ENCODE peak calls at places on chromosomes 4 and X, in ten cellular contexts. F is left lung; P is left ventricle myocardium inferior; Q is stomach; T is breast epithelium; L is psoas muscle; K is HepG2; C is neural progenitor cell; W is hepatocyte; A is CD8-positive, alpha-beta T cell. D is an unnamed sample. For H3K4me1, the result is how much of the 10 kb centered on the place peaks cover.

GRCh38 chr4:172553216-172553615 is 615.4 kb upstream of the GALNT7 start:
- DNase-seq in F (no peak), W (no peak), P (no peak), L (no peak), Q (no peak), K (no peak), C (no peak), T (no peak), A (no peak), D (no peak)

GRCh38 chrX:71637848-71638247 is 19.5 kb upstream of the CXCR3 start:
- DNase-seq in W (no peak), P (no peak), T (no peak), A (no peak), C (no peak), L (no peak), Q (no peak), K (no peak), F (no peak), D (no peak)

GRCh38 chr4:120886183-120886582 is 36.3 kb downstream of the PRDM5 start:
- DNase-seq in Q (no peak), K (no peak), T (no peak), L (no peak), W (no peak), F (no peak), P (no peak), A (no peak), C (no peak), D (no peak)

GRCh38 chrX:1455948-1456280 is 3.2 kb upstream of the ASMTL start:
- DNase-seq in T (no peak), P (no peak), A (peak), F (no peak), W (no peak), K (no peak), C (no peak), Q (peak), L (no peak), D (no peak)

GRCh38 chr4:110510955-110511544 is 35.1 kb downstream of the ENPEP start:
- DNase-seq in F (no peak), P (no peak), K (peak), Q (no peak), W (peak), L (no peak), T (no peak), C (peak), A (no peak), D (no peak)

GRCh38 chrX:68163446-68163845 is 269.8 kb downstream of the OPHN1 start:
- DNase-seq in K (no peak), L (no peak), C (no peak), Q (no peak), F (no peak), P (no peak), T (no peak), W (no peak), A (no peak), D (no peak)

GRCh38 chr4:105569014-105569850 is 16.8 kb downstream of the ARHGEF38 start:
- DNase-seq in T (no peak), W (no peak), Q (no peak), K (no peak), L (no peak), A (no peak), F (no peak), C (no peak), P (no peak), D (no peak)

GRCh38 chr4:127748957-127749356 is 18.8 kb downstream of the SLC25A31 start:
- DNase-seq in P (no peak), K (no peak), A (no peak), T (no peak), F (no peak), Q (no peak), W (no peak), L (no peak), C (no peak), D (no peak)

GRCh38 chr4:147482281-147482680 is 1.4 kb downstream of the EDNRA start:
- DNase-seq in W (no peak), Q (no peak), T (no peak), C (no peak), P (no peak), L (no peak), K (no peak), A (no peak), F (no peak), D (no peak)

GRCh38 chrX:46913710-46914109 is 1.5 kb downstream of the JADE3 start:
- DNase-seq in L (no peak), Q (peak), A (no peak), W (peak), C (peak), K (peak), P (no peak), F (no peak), T (peak), D (peak)

GRCh38 chr4:48913346-48913745 is 6.8 kb upstream of the OCIAD2 start:
- DNase-seq in C (no peak), W (no peak), P (no peak), F (no peak), T (no peak), K (no peak), L (no peak), Q (no peak), A (no peak), D (no peak)

GRCh38 chrX:16239211-16239610 is 71.9 kb downstream of the MAGEB17 start:
- DNase-seq in P (no peak), T (no peak), A (no peak), C (no peak), Q (no peak), L (no peak), K (no peak), W (peak), F (no peak), D (no peak)

GRCh38 chr4:86092684-86093083 is 267.2 kb downstream of the MAPK10 start:
- DNase-seq in K (no peak), C (no peak), T (no peak), F (no peak), Q (no peak), P (no peak), A (no peak), L (no peak), W (no peak), D (no peak)

GRCh38 chrX:132077912-132078311 is 49.9 kb downstream of the FRMD7 start:
- DNase-seq in C (no peak), T (no peak), P (no peak), Q (no peak), W (no peak), L (no peak), A (no peak), F (no peak), K (peak), D (no peak)

GRCh38 chr4:113979973-113980615 is 647 bp upstream of the ARSJ start:
- DNase-seq in P (no peak), L (no peak), K (no peak), W (no peak), C (no peak), Q (no peak), F (no peak), A (no peak), T (no peak), D (no peak)

GRCh38 chr4:121669163-121669550 is 27.6 kb downstream of the ANXA5 start:
- DNase-seq in L (no peak), T (no peak), W (no peak), P (no peak), A (no peak), Q (no peak), K (no peak), F (no peak), C (no peak), D (no peak)

GRCh38 chr4:180557348-180557747 is 1685.9 kb upstream of the TENM3 start:
- DNase-seq in Q (no peak), A (no peak), C (no peak), F (no peak), K (no peak), W (no peak), T (no peak), L (no peak), P (no peak), D (no peak)

GRCh38 chr4:134327274-134328122 is 125.9 kb upstream of the PABPC4L start:
- DNase-seq in P (no peak), A (no peak), K (no peak), Q (no peak), C (no peak), T (no peak), F (no peak), L (no peak), W (no peak), D (no peak)

GRCh38 chrX:1807301-1807731 is 192.5 kb downstream of the ASMT start:
- DNase-seq in L (no peak), A (no peak), K (no peak), Q (no peak), F (no peak), T (no peak), P (no peak), C (peak), W (no peak), D (no peak)

GRCh38 chr4:6898763-6899162 is 10.9 kb upstream of the TBC1D14 start:
- DNase-seq in A (no peak), C (no peak), F (no peak), P (no peak), Q (peak), K (no peak), L (no peak), W (no peak), T (no peak), D (no peak)

GRCh38 chr4:139988863-139989765 is 164.9 kb downstream of the MAML3 start:
- DNase-seq in K (peak), L (peak), W (peak), A (no peak), C (peak), Q (peak), F (peak), T (peak), P (no peak), D (no peak)

GRCh38 chrX:154761977-154762528 is 611 bp upstream of the DKC1 start:
- DNase-seq in T (no peak), L (no peak), W (no peak), K (no peak), C (no peak), P (no peak), F (no peak), A (no peak), Q (no peak), D (no peak)

GRCh38 chr4:27129871-27130277 is 269.2 kb downstream of the STIM2 start:
- DNase-seq in W (no peak), T (no peak), F (no peak), P (no peak), C (no peak), A (no peak), K (no peak), L (peak), Q (no peak), D (no peak)

GRCh38 chr4:52572936-52573485 is 86.1 kb downstream of the USP46 start:
- DNase-seq in P (no peak), F (no peak), L (no peak), A (no peak), Q (no peak), C (no peak), K (no peak), T (no peak), W (no peak), D (no peak)

GRCh38 chr4:83725076-83726074 is 189.5 kb downstream of the GPAT3 start:
- DNase-seq in C (no peak), Q (no peak), L (no peak), P (no peak), T (no peak), K (no peak), W (no peak), A (no peak), F (no peak), D (no peak)

GRCh38 chr4:130210871-130211270 is 1114.9 kb downstream of the C4orf33 start:
- DNase-seq in K (no peak), Q (no peak), A (no peak), F (no peak), P (no peak), C (no peak), L (no peak), T (no peak), W (no peak), D (no peak)

GRCh38 chr4:1291996-1292702 is 2.5 kb downstream of the MAEA start:
- DNase-seq in L (no peak), W (no peak), P (no peak), C (no peak), K (no peak), A (no peak), T (no peak), Q (peak), F (no peak), D (no peak)
- H3K4me3 ChIP-seq in L (peak), W (no peak), P (peak), C (no peak), K (no peak), A (no peak), T (no peak), Q (no peak), F (no peak), D (no peak)

DNA sequence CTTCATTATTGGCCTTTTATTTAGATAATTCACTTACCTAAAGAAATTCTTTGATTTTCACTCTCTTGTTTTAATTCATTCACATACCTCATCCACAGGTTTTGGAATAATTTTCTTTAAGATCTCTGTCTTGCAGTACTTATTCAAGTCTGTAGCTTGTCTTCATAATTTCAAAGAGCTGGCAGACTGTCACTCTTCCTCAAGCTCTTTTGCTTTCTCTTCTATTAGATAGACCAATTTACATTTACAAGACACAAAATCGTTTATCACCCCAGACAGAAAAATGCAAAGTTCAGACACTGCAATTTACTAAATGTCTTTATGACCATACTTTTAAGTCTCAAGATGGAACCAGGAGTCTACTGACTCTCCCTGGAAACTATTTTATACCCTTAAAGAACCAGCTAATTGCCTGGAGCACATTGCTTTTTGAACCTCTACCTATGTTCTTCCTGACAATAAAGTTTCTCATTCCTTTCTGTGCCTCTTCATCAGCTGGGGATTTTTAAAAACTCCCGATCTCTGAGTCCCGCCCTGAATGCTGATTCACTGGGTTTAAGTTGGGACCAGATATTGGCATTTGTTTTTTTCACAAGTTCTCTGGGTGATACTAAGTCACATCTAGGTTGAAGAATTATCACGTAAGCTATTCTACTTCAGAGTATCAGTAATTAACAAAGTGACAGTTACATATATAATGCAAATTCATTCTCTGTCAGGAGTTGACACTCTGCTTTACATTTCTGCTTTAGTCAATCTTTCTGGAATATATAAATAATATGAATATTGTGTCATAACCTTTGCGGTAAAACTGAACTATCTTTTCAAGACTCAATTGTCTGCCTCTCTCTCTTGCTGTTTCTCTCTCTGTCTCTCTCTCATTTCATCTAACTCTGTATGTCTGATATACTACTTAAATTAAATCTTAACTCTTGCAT is 196.4 kb downstream of the PCDH7 start:
- DNase-seq in P (no peak), C (no peak), F (no peak), L (no peak), W (no peak), Q (no peak), T (no peak), K (no peak), A (no peak), D (no peak)
- H3K4me1 ChIP-seq in P (under half), C (under half), F (under half), L (under half), W (under half), Q (under half), T (under half), K (under half), A (under half), D (under half)

DNA sequence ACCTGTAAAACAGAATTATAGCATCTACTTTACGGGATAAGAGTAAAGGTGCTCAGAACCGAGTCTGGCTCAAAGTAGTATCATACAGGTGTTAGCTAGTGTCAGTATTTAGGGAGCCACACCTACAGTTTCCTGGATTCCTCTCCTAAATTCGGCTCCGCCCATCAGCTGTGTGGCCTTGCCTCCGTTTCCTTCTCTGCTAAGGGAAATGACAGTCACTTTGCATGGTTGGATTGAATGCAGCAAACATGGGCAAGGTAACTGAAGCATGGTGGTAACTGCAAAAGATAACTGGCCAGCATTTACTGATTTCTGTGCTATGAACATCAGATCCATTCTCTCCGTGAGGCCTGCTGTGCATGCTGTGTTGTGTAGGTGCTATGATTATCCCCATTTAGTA is 2.8 kb downstream of the PPP1R3F start:
- DNase-seq in A (no peak), L (no peak), T (no peak), Q (no peak), P (no peak), F (no peak), W (no peak), C (no peak), K (no peak), D (no peak)
- H3K27ac ChIP-seq in A (peak), L (no peak), T (no peak), Q (peak), P (no peak), F (no peak), W (no peak), C (no peak), K (no peak), D (no peak)

GRCh38 chrX:112819013-112819635 is 21.5 kb downstream of the AMOT start:
- DNase-seq in W (peak), F (no peak), P (no peak), C (no peak), K (no peak), T (no peak), A (no peak), Q (no peak), L (no peak), D (no peak)

GRCh38 chrX:112820364-112821308 is 20.0 kb downstream of the AMOT start:
- DNase-seq in A (no peak), Q (no peak), T (no peak), K (no peak), F (no peak), C (no peak), W (peak), P (no peak), L (no peak), D (no peak)

GRCh38 chrX:112819813-112820212 is 20.8 kb downstream of the AMOT start:
- DNase-seq in A (no peak), T (no peak), L (no peak), P (no peak), W (no peak), F (no peak), Q (no peak), C (no peak), K (no peak), D (no peak)

GRCh38 chrX:112816908-112817307 is 23.7 kb downstream of the AMOT start:
- DNase-seq in F (no peak), A (no peak), C (no peak), P (no peak), K (no peak), L (no peak), W (no peak), Q (no peak), T (no peak), D (no peak)

DNA sequence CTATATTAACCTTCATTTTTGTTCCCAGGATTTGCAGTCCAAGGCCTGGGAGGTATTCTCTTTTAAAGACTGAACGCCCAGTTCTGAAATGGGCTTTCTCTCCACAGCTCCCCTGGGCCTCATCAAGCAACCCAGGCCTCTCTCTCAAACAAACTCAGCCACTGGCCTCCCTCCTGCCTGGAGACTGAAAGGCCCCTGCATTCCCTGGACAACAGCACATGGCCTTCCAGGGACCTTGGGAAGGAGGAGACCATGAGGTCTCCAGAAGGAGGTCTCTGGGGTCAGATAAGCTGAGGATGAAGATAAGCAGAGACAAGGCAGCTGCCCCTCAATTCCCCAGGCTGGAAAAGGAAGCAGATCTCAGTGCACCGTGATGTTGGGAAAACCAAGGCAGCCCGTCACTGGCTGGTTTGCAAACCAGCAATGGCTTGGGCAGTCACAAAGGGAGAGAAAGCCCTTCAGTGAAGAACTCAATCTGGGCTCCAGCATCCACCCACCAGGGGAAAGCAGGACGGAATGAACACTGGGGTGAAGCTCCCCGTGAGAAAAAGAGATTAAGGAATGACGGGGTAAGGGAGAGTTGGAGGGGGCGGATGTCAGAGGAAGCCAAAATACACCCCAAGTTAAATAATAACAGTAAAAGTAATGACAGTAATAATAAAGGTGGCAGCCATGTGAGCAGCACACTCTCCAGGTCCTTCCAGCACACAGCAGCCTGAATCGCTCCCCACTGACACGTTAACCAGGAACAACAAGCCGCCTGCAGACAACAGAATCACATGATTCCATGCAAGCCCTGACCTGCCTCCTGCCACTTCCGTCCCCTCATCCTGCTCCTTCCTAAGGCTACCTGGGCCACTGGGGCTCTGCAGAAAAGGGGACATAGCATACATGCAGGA is 22.3 kb downstream of the AMOT start:
- DNase-seq in A (no peak), K (no peak), W (no peak), C (no peak), F (no peak), T (peak), Q (no peak), P (peak), L (no peak), D (no peak)
- H3K4me3 ChIP-seq in A (no peak), K (no peak), W (no peak), C (no peak), F (no peak), T (peak), Q (no peak), P (peak), L (no peak), D (no peak)

DNA sequence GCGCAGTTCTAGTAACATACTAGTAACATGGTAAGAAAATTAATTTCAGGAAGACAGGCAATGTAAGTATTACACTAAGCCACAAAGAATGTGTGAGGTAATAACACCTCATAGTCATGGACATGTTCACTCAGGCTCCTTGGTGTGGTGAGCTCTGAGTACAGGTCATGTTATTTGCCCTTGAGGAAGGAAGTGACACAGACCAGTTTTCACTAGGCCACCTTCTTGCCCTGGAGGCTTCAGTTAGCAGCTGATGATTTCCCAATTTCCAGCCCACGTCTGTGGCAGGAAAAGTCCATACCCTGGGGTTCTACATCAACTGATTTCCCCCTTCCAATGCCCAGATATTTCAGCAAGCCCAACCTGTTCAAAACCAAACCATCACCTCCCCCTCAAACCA is 6.7 kb downstream of the APOO start:
- DNase-seq in P (no peak), F (peak), W (peak), T (peak), C (no peak), Q (no peak), A (no peak), K (peak), L (no peak), D (no peak)
- H3K4me1 ChIP-seq in P (under half), F (under half), W (under half), T (under half), C (under half), Q (under half), A (under half), K (half or more), L (under half), D (under half)

GRCh38 chr4:169062861-169063197 is 52.8 kb upstream of the CBR4 start:
- DNase-seq in T (no peak), Q (no peak), C (no peak), P (no peak), L (no peak), W (peak), F (no peak), A (no peak), K (peak), D (no peak)
- H3K27ac ChIP-seq in T (peak), Q (peak), C (no peak), P (peak), L (peak), W (peak), F (peak), A (no peak), K (no peak), D (peak)